ENCODE peak calls at places on chromosomes 4 and X, in four cellular contexts. G is K562, K is HepG2, Z is GM12878. Q is an unnamed sample.

GRCh38 chr4:66048861-66049260 is 378.6 kb upstream of the EPHA5 start:
- DNase-seq in G (no peak), K (no peak), Z (no peak), Q (no peak)

GRCh38 chr4:112637552-112637866 is 566 bp downstream of the LARP7 start:
- DNase-seq in G (no peak), K (no peak), Z (no peak), Q (no peak)

GRCh38 chr4:82718067-82718935 is 80.3 kb downstream of the SCD5 start:
- DNase-seq in G (no peak), K (peak), Z (no peak), Q (no peak)

GRCh38 chrX:19303216-19303880 is 40.4 kb upstream of the PDHA1 start:
- DNase-seq in G (no peak), K (no peak), Z (no peak), Q (no peak)

GRCh38 chrX:147174596-147174995 is 360.1 kb upstream of the CXorf51A start:
- DNase-seq in G (no peak), K (no peak), Z (no peak), Q (no peak)

GRCh38 chrX:75211976-75212375 is 55.9 kb upstream of the ABCB7 start:
- DNase-seq in G (peak), K (no peak), Z (no peak), Q (no peak)

GRCh38 chr4:42074294-42074693 is 78.2 kb downstream of the BEND4 start:
- DNase-seq in G (no peak), K (no peak), Z (no peak), Q (no peak)

GRCh38 chr4:100100985-100101384 is 89.3 kb downstream of the DDIT4L start:
- DNase-seq in G (no peak), K (no peak), Z (no peak), Q (no peak)

GRCh38 chrX:148806145-148806868 is 305.9 kb downstream of the AFF2 start:
- DNase-seq in G (no peak), K (no peak), Z (no peak), Q (no peak)

GRCh38 chr4:79848329-79848728 is 224.7 kb downstream of the ANTXR2 start:
- DNase-seq in G (no peak), K (no peak), Z (no peak), Q (no peak)

GRCh38 chr4:77156533-77156911 is 485 bp upstream of the CCNG2 start:
- DNase-seq in G (peak), K (peak), Z (peak), Q (peak)

GRCh38 chrX:39832211-39832610 is 265.5 kb downstream of the BCOR start:
- DNase-seq in G (no peak), K (no peak), Z (no peak), Q (no peak)

GRCh38 chrX:39592776-39593175 is 505.0 kb downstream of the BCOR start:
- DNase-seq in G (no peak), K (no peak), Z (no peak), Q (no peak)

GRCh38 chr4:26179316-26179760 is 141.5 kb upstream of the RBPJ start:
- DNase-seq in G (no peak), K (no peak), Z (peak), Q (no peak)

GRCh38 chr4:168622600-168622999 is 125.7 kb downstream of the PALLD start:
- DNase-seq in G (no peak), K (no peak), Z (no peak), Q (no peak)

GRCh38 chr4:168621806-168622589 is 125.1 kb downstream of the PALLD start:
- DNase-seq in G (no peak), K (no peak), Z (no peak), Q (no peak)

GRCh38 chr4:168619266-168619631 is 122.4 kb downstream of the PALLD start:
- DNase-seq in G (no peak), K (no peak), Z (no peak), Q (no peak)

GRCh38 chr4:168615294-168615693 is 118.4 kb downstream of the PALLD start:
- DNase-seq in G (no peak), K (no peak), Z (no peak), Q (no peak)

DNA sequence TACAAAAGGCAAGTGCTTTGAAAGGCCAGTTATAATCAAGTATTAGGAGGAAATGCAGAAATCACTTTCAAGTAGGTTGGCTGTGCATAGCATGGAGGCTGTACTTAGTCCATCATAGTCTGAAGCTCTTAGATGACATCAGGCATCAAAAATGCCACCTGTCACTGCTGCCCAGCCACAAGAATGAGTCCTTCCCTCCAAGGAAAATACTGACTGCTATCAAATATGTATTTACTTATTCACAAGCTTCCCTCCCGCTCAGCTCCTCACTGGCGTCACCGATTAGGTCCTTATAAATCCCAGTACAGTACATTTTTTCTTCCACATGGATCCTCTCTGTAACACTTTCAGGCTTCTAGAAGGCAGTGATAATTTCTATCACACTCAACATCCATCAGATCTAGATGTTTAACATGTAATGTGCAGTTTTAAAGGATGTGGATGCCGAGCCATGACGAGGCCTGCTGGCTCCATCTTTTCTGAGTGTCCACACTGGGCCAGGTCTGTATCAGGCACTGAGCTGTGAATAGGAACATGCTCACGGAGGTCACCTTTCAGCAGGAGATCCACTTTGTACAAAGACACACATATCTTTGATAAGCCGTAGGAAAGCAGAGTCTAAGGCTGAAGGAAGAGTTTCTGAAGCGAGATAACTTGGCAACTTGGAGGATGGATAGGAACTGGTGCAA is 121.9 kb downstream of the PALLD start:
- DNase-seq in G (no peak), K (no peak), Z (no peak), Q (no peak)
- TF ChIP-seq SP1 in G (no peak), K (no peak), Z (no peak), Q (no peak)

GRCh38 chr4:156228706-156229105 is 275.0 kb upstream of the CTSO start:
- DNase-seq in G (no peak), K (no peak), Z (no peak), Q (no peak)
- TF ChIP-seq BHLHE40 in G (no peak), K (no peak), Z (no peak), Q (no peak)

GRCh38 chr4:10405672-10406071 is 51.6 kb downstream of the ZNF518B start:
- DNase-seq in G (no peak), K (no peak), Z (no peak), Q (no peak)

DNA sequence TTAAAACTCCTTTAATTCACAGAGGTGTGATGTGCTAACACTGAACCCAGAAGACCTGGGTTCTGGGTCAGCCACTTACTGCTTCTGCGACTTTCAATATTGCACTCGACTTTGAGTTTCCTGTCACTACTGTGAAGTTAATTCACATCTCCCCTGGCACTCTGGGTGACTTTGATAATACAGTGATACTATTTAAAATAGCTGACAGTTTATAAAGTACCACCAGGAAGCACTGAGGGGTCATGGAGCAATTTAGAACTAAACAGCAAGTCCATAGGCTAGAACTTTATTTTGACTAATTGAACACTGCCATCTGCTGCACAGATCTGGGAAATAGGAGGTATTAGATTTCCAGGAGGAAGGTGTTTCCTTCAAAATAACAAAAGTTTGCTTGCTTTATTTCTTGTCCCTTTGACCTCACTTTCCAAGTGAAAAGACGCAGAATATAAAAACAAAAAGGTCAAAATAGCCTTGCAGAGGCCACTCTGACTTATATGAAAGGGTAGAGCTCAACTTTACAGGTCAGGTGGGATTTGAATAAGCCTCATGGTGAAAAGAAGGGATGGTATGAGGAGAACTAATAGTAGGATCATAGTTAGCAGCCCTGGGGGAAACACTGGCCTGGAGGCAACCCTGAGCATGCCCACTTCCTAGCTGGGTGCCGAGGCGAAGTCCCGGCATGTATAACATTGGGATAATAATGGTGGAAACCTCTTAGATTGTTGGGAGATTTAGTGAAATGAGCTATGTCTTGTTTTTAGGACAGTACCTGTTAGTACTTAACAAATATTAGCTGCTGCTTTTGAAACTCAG is 53.4 kb downstream of the ZNF518B start:
- DNase-seq in G (peak), K (peak), Z (no peak), Q (no peak)
- TF ChIP-seq FOXM1 in G (no peak), K (no peak), Z (no peak), Q (no peak)

DNA sequence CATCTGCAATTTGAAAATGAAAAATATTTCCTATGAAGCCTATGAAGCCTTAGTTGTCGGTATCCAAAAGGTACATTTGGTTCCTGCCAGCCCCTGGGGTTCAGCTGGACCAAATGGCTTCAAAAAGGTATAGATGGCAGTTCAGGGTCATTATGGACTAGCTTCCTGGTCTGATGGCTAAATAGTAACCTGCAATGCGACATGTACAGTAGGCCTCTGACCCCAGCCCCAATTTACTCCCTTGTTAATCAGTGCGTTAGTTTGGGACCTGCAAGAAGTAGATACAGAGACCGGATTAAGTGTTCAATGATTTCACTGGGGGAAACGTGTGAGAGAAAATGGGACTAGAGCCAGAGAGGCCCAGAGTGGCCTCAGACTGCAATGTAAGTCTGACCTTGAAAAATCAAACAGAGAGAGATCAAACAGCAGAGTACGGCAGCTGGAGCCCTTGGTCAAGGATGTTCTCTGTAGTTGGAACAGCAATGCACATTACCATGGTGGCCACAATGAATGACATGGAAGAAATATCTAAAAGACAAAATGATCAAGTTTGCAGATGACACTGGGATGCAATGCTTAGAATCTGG is 115.0 kb upstream of the MBNL3 start:
- DNase-seq in G (no peak), K (peak), Z (no peak), Q (no peak)
- TF ChIP-seq SP1 in G (no peak), K (no peak), Z (no peak), Q (no peak)

GRCh38 chr4:89438102-89438831 is 130.7 kb upstream of the GPRIN3 start:
- DNase-seq in G (peak), K (peak), Z (peak), Q (peak)
- TF ChIP-seq BHLHE40 in G (no peak), K (no peak), Z (no peak), Q (no peak)

GRCh38 chrX:138704101-138704500 is 7.4 kb downstream of the FGF13 start:
- DNase-seq in G (no peak), K (no peak), Z (no peak), Q (no peak)
- TF ChIP-seq FOXM1 in G (no peak), K (no peak), Z (no peak), Q (no peak)

DNA sequence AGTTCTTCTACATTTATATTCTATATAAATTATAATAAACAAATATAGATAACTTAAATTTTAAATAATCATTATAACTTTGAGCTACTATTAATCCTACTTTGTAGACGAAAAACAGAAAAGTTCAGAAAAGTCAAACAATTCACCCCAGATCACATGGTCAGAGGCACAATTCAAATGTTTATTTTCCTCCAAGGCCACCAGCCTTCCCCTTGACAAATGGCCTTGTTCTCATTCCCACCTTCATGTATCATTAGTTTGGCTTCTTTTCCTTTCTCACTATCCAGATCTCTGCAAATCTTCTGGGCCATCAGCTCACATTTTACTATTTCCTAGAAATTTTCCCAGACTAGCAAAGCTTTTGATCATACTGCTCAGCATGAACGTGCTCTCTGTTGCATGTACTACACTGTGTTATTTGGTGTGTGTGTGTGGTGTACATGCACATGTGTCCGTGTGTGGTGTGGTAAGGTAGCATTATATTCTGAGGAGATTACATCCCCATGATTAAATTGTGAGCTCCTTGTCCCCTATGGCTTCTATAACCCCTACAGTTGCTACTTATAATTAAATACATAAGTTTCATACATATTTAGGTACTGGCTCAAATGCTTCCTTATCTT is 61.5 kb downstream of the ADGRA3 start:
- DNase-seq in G (no peak), K (peak), Z (no peak), Q (no peak)
- TF ChIP-seq SP1 in G (no peak), K (no peak), Z (no peak), Q (no peak)

DNA sequence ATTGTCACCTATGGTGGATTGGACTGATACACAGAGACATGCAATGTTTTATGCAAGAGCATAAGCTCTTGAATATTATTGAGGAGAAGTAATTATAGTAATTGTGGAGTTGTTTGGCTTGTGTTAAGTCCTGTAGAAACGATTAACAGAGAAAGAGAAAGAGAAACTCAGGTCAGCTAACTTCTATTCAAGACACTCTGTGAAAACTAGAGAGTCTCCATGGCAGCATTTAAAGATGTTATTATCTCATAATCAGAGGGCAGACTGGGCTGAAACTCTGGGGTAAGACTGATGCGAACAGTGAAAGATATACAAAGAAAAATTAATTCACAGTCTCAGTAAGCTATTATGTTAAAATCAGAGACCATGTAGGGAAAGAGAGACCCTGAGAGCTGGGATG is 625.7 kb downstream of the FAT4 start:
- DNase-seq in G (no peak), K (no peak), Z (no peak), Q (no peak)
- TF ChIP-seq BHLHE40 in G (no peak), K (no peak), Z (no peak), Q (no peak)

DNA sequence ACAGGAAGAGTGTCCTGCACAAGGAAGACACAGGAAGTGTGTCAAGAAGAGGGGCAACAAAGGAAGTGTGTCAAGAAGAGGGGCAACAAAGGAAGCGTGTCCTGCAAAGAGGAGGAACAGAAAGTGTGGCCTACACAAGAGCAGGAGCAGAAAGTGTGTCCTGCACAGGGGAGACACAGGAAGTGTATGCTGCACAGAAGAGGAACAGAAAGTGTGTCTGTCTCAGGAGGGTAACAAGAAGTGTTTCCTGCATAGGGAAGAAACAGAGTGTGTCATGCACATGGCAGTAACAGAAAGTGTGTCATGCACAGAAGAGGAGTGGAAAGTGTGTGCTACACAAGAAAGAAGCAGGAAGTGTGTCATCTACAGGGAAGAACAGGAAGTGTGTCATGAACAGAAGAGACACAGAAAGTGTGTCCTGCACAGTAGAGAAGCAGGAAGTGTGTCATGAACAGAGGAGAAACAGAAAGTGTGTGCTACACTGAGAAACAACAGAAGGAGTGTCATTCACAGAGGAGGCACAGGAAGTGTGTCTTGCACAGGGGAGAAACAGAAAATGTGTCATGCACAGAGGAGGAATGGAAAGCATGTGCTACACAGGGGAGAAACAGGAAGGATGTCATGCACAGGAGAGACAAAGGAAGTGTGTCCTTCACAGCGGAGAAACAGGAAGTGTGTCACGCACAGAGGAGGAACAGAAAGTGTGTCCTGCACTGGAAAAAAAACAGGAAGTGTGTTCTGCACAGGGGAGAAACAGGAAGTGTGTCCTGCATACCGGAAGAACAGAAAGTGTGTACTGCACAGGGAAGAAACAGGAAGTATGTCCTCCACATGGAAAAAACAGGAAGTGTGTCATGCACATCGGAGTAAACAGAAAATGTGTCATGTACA is 526.4 kb upstream of the PRKX start:
- DNase-seq in G (no peak), K (no peak), Z (no peak), Q (no peak)
- TF ChIP-seq FOXM1 in G (no peak), K (no peak), Z (no peak), Q (no peak)

GRCh38 chr4:24857996-24858395 is 54.8 kb downstream of the CCDC149 start:
- DNase-seq in G (no peak), K (no peak), Z (no peak), Q (no peak)
- TF ChIP-seq SP1 in G (no peak), K (no peak), Z (no peak), Q (no peak)

Q was measured in HEK293T.